ENCODE peak calls at places on chromosomes 11 and 22, in four cellular contexts. G is esophagus squamous epithelium, C is lower leg skin, R is GM12891. E is an unnamed sample.

GRCh38 chr11:132588366-132588765 is 943.9 kb downstream of the OPCML start:
- DNase-seq in G (no peak), C (no peak), R (no peak), E (no peak)

GRCh38 chr11:120652705-120653335 is 141.3 kb downstream of the GRIK4 start:
- DNase-seq in C (no peak), R (no peak), G (no peak), E (no peak)

GRCh38 chr22:26168199-26168915 is 905 bp upstream of the SEZ6L start:
- DNase-seq in G (no peak), R (no peak), C (no peak), E (no peak)

GRCh38 chr22:50307891-50308596 is 598 bp upstream of the PLXNB2 start:
- DNase-seq in R (no peak), G (no peak), C (no peak), E (no peak)

GRCh38 chr11:43942651-43943356 is 367 bp downstream of the C11orf96 start:
- DNase-seq in R (no peak), C (peak), G (no peak), E (no peak)

GRCh38 chr11:75160880-75161279 is 10.0 kb downstream of the SLCO2B1 start:
- DNase-seq in C (no peak), G (no peak), R (no peak), E (no peak)

GRCh38 chr11:114208371-114208770 is 87.8 kb upstream of the NNMT start:
- DNase-seq in C (no peak), G (no peak), R (no peak), E (no peak)

GRCh38 chr11:109680127-109680526 is 258.1 kb downstream of the C11orf87 start:
- DNase-seq in G (no peak), C (no peak), R (no peak), E (no peak)

DNA sequence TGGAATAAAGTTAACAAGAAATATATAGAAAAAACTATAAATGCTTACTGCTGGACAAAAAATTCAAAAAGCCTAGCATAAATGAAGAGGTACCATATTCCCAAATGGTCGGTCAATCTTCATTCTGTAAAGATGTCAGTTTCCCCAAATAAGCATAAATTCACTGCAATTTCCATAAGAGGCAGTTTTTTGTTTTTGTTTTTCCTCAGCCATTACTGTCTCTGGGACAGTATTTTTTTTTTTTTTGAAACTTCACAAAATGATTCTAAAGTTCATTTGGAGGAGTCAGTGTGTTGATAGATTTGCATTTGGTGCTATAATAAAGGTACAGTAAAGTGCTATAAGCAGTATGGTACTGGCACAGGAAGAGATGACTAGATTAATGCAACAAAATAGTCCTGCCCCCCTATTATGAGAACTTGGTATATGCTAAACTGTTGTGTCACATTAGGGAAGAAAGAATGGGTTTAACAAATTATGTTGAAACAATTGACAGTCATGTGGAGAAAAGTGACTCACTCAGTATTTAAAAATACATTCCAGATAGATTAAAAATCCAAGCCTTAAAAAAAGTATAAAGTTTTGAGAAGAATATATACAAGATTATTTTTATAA is 2.5 kb upstream of the FTH1 start:
- DNase-seq in C (no peak), G (no peak), R (no peak), E (no peak)
- TF ChIP-seq POLR2A in C (no peak), G (no peak), R (no peak), E (peak)

DNA sequence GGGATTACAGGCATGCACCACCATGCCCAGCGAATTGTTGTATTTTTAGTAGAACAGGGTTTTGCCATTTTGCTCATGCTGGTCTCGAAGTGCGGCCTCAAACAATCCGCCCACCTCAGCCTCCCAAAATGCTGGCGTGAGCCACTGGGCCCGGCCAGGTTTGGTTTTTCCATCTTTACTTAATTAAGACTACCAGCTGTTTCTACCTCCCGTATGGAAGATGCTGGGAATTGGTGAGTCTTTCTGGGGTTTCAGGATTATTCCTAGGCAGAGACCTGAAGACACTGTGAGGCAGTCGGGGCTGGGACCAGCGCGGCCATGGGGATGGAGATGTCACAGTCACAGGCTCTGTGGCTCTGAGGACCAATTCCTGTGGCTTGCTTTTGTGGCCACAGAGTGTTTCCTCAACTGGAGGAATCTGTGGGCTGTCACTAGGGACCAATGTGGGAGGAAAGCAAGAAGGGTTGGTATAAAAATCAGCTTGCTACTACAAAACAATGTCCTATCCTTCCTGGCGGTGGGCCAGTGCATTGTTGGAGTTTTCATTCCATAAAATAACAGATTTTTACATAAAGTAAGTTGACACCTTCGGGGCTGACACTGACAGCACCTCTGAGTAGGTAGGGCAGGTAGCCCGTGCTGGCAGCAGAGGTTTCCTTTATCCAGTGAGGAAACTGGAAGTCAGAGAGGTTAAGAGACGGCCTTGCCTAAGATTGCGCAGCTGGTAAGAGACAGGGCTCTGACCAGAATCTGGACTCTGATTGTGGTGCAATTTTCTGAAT is 8.4 kb upstream of the FTH1 start:
- DNase-seq in C (peak), R (no peak), G (no peak), E (no peak)
- TF ChIP-seq POLR2A in C (no peak), R (no peak), G (no peak), E (no peak)

DNA sequence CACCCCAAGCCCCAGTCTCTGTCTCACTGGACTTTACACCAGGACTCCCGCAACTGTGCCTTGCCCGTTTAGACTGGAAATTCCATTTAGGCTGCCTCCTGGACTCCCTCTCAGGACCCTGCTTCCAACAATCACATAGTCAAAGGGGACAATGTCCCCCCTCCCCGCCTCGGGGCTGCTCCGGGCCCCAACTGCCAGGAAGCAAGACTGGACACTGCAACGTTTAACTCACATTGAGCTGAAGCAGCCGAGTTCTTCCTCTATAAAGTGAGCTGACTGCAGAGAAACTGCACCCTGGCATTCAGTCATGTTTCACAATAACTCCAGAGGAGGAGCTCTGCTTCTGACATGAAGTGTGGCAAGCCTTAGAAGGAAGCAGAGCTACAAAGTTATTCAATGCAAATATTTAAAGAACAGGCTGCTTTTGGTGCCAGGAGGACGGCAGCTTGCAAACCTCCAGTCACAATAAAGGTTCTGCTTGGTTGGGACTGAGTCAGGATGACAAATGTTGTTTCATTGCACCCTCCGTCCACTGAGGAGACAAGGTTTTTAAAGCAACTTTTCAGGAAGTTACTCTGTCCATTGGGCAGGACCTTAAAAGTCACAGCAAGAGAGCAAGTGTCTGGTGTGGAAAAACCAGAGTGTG is 19.9 kb downstream of the PACSIN2 start:
- DNase-seq in C (no peak), R (no peak), G (no peak), E (no peak)
- TF ChIP-seq POLR2A in C (no peak), R (no peak), G (no peak), E (no peak)

GRCh38 chr11:28108909-28109308 is 721 bp downstream of the METTL15 start:
- DNase-seq in G (no peak), C (no peak), R (no peak), E (no peak)

GRCh38 chr11:28107331-28107725 is 628 bp downstream of the KIF18A start:
- DNase-seq in R (no peak), G (no peak), C (no peak), E (no peak)

GRCh38 chr11:28110839-28111235 is 2.6 kb downstream of the METTL15 start:
- DNase-seq in G (no peak), C (no peak), R (no peak), E (no peak)

GRCh38 chr11:28107726-28108618 is at the start of the genes KIF18A and METTL15:
- DNase-seq in G (peak), C (peak), R (peak), E (peak)

GRCh38 chr11:28110108-28110838 is 2.1 kb downstream of the METTL15 start:
- DNase-seq in G (peak), R (peak), C (peak), E (peak)
- TF ChIP-seq POLR2A in G (no peak), R (peak), C (no peak), E (no peak)

GRCh38 chr22:30210235-30210831 is 36.2 kb downstream of the LIF start:
- DNase-seq in G (no peak), R (no peak), C (no peak), E (no peak)
- TF ChIP-seq POLR2A in G (no peak), R (no peak), C (no peak), E (no peak)

GRCh38 chr22:41539146-41540005 is 4.9 kb downstream of the POLR3H start:
- DNase-seq in G (no peak), C (no peak), R (no peak), E (no peak)
- TF ChIP-seq POLR2A in G (no peak), C (no peak), R (no peak), E (no peak)

GRCh38 chr11:65808744-65809341 is 22.0 kb downstream of the OVOL1 start:
- DNase-seq in R (no peak), C (no peak), G (no peak), E (no peak)

GRCh38 chr11:65809496-65809895 is 22.6 kb downstream of the OVOL1 start:
- DNase-seq in C (no peak), R (no peak), G (no peak), E (no peak)

GRCh38 chr11:65811764-65812475 is 21.8 kb upstream of the SNX32 start:
- DNase-seq in G (no peak), C (no peak), R (no peak), E (no peak)

GRCh38 chr11:65806972-65807371 is 20.1 kb downstream of the OVOL1 start:
- DNase-seq in R (no peak), C (no peak), G (no peak), E (no peak)

DNA sequence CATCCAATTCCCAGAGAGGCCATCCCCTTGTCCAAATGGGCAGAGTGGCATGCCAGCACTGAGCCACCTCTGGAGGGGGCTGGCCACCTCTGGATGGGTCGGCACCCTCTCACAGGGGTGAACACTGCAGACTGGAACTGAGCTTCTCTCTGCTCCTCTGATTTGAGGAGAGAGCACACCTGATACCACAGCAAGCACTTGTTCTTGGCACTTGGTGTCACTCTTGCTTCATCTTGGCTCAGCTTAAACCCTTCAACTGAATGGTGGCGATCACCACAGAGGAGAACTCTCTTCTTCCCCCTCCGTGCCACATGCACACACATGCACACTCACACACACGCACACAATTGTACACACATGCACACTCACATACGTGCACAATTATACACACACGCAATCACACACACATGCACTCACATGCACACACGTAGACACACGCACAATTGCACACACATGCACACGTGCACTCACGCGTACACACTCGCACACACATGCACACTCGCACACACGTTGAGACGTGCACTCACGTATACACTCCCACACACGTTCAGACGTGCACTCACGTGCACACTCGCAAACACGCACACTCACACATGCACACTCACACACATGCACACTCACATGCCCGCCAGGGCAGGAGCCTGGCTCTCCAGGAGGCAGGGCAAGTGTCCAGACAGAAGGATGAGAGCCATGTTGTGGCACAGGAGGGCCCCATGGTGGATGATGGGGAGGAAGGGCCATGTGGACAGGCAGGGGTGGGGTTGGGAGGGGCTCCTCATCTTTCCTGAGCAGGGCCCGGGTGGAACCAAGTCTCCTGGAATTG is 23.4 kb downstream of the OVOL1 start:
- DNase-seq in R (no peak), G (no peak), C (no peak), E (no peak)
- TF ChIP-seq POLR2A in R (no peak), G (no peak), C (no peak), E (no peak)

E was measured in vagina.